ENCODE peak calls at places on chromosomes 4 and X, in nine cellular contexts. One of them, this sample, is unnamed.

GRCh38 chr4:139085141-139085540 is 69.6 kb downstream of the NOCT start:
- DNase-seq in tibial nerve: no peak
- DNase-seq in brain microvascular endothelial cell: no peak
- DNase-seq in GM23248: peak; percentile 57
- DNase-seq in naive thymus-derived CD4-positive, alpha-beta T cell: peak; percentile 12
- DNase-seq in aorta: no peak
- DNase-seq in fibroblast of lung: peak; percentile 16
- DNase-seq in K562: no peak
- DNase-seq in lung: no peak
- DNase-seq in this sample: no peak

GRCh38 chr4:99395595-99396364 is 39.4 kb downstream of the ADH7 start:
- DNase-seq in tibial nerve: no peak
- DNase-seq in brain microvascular endothelial cell: peak; percentile 62
- DNase-seq in GM23248: peak; percentile 68
- DNase-seq in naive thymus-derived CD4-positive, alpha-beta T cell: no peak
- DNase-seq in aorta: no peak
- DNase-seq in fibroblast of lung: peak; percentile 88
- DNase-seq in K562: no peak
- DNase-seq in lung: no peak
- DNase-seq in this sample: no peak

GRCh38 chrX:30060718-30061117 is 154.6 kb upstream of the MAGEB2 start:
- DNase-seq in tibial nerve: no peak
- DNase-seq in brain microvascular endothelial cell: peak; percentile 8
- DNase-seq in GM23248: peak; percentile 16
- DNase-seq in naive thymus-derived CD4-positive, alpha-beta T cell: no peak
- DNase-seq in aorta: no peak
- DNase-seq in fibroblast of lung: peak; percentile 6
- DNase-seq in K562: no peak
- DNase-seq in lung: no peak
- DNase-seq in this sample: no peak

GRCh38 chrX:154805696-154806091 is 409 bp upstream of the MPP1 start:
- DNase-seq in tibial nerve: no peak
- DNase-seq in brain microvascular endothelial cell: no peak
- DNase-seq in GM23248: peak; percentile 50
- DNase-seq in naive thymus-derived CD4-positive, alpha-beta T cell: no peak
- DNase-seq in aorta: no peak
- DNase-seq in fibroblast of lung: peak; percentile 32
- DNase-seq in K562: no peak
- DNase-seq in lung: no peak
- DNase-seq in this sample: no peak

GRCh38 chr4:147740176-147740575 is 8.3 kb downstream of the ARHGAP10 start:
- DNase-seq in tibial nerve: no peak
- DNase-seq in brain microvascular endothelial cell: no peak
- DNase-seq in GM23248: no peak
- DNase-seq in naive thymus-derived CD4-positive, alpha-beta T cell: no peak
- DNase-seq in aorta: no peak
- DNase-seq in fibroblast of lung: peak; percentile 65
- DNase-seq in K562: no peak
- DNase-seq in lung: no peak
- DNase-seq in this sample: no peak

GRCh38 chr4:168059251-168059650 is 33.1 kb upstream of the ANXA10 start:
- DNase-seq in tibial nerve: no peak
- DNase-seq in brain microvascular endothelial cell: no peak
- DNase-seq in GM23248: peak; percentile 53
- DNase-seq in naive thymus-derived CD4-positive, alpha-beta T cell: no peak
- DNase-seq in aorta: no peak
- DNase-seq in fibroblast of lung: peak; percentile 76
- DNase-seq in K562: no peak
- DNase-seq in lung: no peak
- DNase-seq in this sample: no peak

GRCh38 chr4:140266958-140267568 is 106.4 kb upstream of the SCOC start:
- DNase-seq in tibial nerve: no peak
- DNase-seq in brain microvascular endothelial cell: peak; percentile 86
- DNase-seq in GM23248: peak; percentile 34
- DNase-seq in naive thymus-derived CD4-positive, alpha-beta T cell: no peak
- DNase-seq in aorta: no peak
- DNase-seq in fibroblast of lung: peak; percentile 93
- DNase-seq in K562: no peak
- DNase-seq in lung: no peak
- DNase-seq in this sample: no peak

GRCh38 chrX:78650906-78651437 is 8.2 kb downstream of the RTL3 start:
- DNase-seq in tibial nerve: no peak
- DNase-seq in brain microvascular endothelial cell: peak; percentile 23
- DNase-seq in GM23248: peak; percentile 55
- DNase-seq in naive thymus-derived CD4-positive, alpha-beta T cell: peak; percentile 23
- DNase-seq in aorta: no peak
- DNase-seq in fibroblast of lung: peak; percentile 91
- DNase-seq in K562: no peak
- DNase-seq in lung: no peak
- DNase-seq in this sample: no peak

GRCh38 chrX:53320543-53321215 is 39.3 kb upstream of the IQSEC2 start:
- DNase-seq in tibial nerve: no peak
- DNase-seq in brain microvascular endothelial cell: no peak
- DNase-seq in GM23248: peak; percentile 35
- DNase-seq in naive thymus-derived CD4-positive, alpha-beta T cell: peak; percentile 8
- DNase-seq in aorta: no peak
- DNase-seq in fibroblast of lung: no peak
- DNase-seq in K562: peak; percentile 19
- DNase-seq in lung: no peak
- DNase-seq in this sample: no peak

GRCh38 chr4:5789141-5789540 is 78.1 kb downstream of the EVC start:
- DNase-seq in tibial nerve: no peak
- DNase-seq in brain microvascular endothelial cell: no peak
- DNase-seq in GM23248: no peak
- DNase-seq in naive thymus-derived CD4-positive, alpha-beta T cell: no peak
- DNase-seq in aorta: peak; percentile 3
- DNase-seq in fibroblast of lung: no peak
- DNase-seq in K562: no peak
- DNase-seq in lung: no peak
- DNase-seq in this sample: no peak

GRCh38 chrX:41922125-41922521 is 1.2 kb downstream of the CASK start:
- DNase-seq in tibial nerve: peak; percentile 4
- DNase-seq in brain microvascular endothelial cell: peak; percentile 40
- DNase-seq in GM23248: peak; percentile 68
- DNase-seq in naive thymus-derived CD4-positive, alpha-beta T cell: no peak
- DNase-seq in aorta: no peak
- DNase-seq in fibroblast of lung: peak; percentile 39
- DNase-seq in K562: no peak
- DNase-seq in lung: no peak
- DNase-seq in this sample: no peak

GRCh38 chr4:169147217-169147616 is 123.5 kb downstream of the SH3RF1 start:
- DNase-seq in tibial nerve: no peak
- DNase-seq in brain microvascular endothelial cell: no peak
- DNase-seq in GM23248: peak; percentile 48
- DNase-seq in naive thymus-derived CD4-positive, alpha-beta T cell: no peak
- DNase-seq in aorta: no peak
- DNase-seq in fibroblast of lung: peak; percentile 55
- DNase-seq in K562: no peak
- DNase-seq in lung: no peak
- DNase-seq in this sample: no peak

DNA sequence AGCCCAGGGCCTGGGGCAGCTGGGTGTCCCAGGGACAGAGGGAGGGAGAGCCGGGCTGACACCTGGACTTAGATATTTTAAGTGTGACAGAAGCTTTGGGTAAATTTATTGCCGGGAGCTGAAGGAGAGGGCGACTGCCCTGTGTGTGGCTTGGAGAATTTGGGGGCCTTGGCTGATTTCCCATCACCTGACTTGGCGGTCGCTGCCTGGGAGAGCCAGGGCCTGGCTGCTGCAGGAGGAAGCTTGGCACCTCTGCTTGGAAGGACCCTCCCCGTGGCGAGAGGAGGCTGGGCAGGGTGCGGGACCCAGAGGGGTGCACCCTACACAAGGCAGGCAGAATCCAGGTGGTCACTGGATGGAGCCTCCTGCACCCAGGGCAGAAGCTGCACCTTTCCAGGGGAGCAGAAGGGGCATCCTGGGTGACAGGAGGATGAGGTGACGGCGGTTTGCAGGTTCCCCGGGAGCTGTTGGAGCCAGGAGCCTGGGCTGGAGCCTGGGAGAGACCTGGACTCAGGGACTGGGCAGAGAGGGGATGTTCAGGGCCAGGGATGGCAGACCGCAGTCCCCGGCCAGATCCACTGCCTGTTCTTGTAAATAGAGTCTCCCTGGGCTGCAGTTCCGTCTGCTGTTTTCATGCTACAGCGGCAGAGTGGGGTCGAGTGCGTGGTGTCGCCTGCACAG is 72.0 kb downstream of the RGS12 start:
- DNase-seq in tibial nerve: no peak
- DNase-seq in brain microvascular endothelial cell: no peak
- DNase-seq in GM23248: no peak
- DNase-seq in naive thymus-derived CD4-positive, alpha-beta T cell: no peak
- DNase-seq in aorta: no peak
- DNase-seq in fibroblast of lung: no peak
- DNase-seq in K562: no peak
- DNase-seq in lung: peak; percentile 23
- DNase-seq in this sample: no peak
- H3K27ac ChIP-seq in tibial nerve: no peak overlapping the region
- H3K27ac ChIP-seq in brain microvascular endothelial cell: no peak overlapping the region
- H3K27ac ChIP-seq in GM23248: no peak overlapping the region
- H3K27ac ChIP-seq in naive thymus-derived CD4-positive, alpha-beta T cell: no peak overlapping the region
- H3K27ac ChIP-seq in aorta: no peak overlapping the region
- H3K27ac ChIP-seq in fibroblast of lung: no peak overlapping the region
- H3K27ac ChIP-seq in K562: no peak overlapping the region
- H3K27ac ChIP-seq in lung: no peak overlapping the region
- H3K27ac ChIP-seq in this sample: no peak overlapping the region

GRCh38 chrX:35040871-35041270 is 98.3 kb downstream of the FAM47B start:
- DNase-seq in tibial nerve: no peak
- DNase-seq in brain microvascular endothelial cell: no peak
- DNase-seq in GM23248: no peak
- DNase-seq in naive thymus-derived CD4-positive, alpha-beta T cell: no peak
- DNase-seq in aorta: no peak
- DNase-seq in fibroblast of lung: peak; percentile 13
- DNase-seq in K562: no peak
- DNase-seq in lung: no peak
- DNase-seq in this sample: no peak

DNA sequence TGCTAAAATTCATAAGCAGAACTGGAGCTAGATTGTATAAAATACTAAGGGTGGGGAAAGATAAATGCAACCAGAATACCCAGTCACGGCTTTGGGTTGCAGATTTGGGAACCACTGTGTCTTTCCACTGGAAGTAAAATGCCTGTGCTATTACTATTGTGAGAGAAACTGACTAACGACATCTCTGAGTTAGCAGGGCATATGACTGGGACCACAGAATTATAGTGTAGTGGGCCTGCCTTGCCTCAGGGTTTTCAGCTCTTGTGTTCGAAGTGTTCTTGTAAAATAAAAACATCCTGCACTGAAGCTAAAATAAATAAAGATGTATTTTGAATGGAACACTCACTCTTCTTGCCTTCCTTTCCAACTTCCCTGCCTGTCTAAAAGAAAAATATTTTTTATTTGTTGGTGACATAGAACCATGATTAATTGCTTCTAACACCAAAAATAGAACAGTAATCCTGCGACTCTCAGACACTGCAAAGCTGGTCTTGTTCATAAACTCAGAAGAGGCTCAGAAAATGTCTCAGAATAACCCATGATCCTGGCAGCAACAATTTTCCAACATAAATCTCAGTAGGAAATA is 104.1 kb downstream of the FAM47B start:
- DNase-seq in tibial nerve: no peak
- DNase-seq in brain microvascular endothelial cell: no peak
- DNase-seq in GM23248: no peak
- DNase-seq in naive thymus-derived CD4-positive, alpha-beta T cell: no peak
- DNase-seq in aorta: no peak
- DNase-seq in fibroblast of lung: no peak
- DNase-seq in K562: no peak
- DNase-seq in lung: no peak
- DNase-seq in this sample: no peak
- H3K4me3 ChIP-seq in tibial nerve: no peak overlapping the region
- H3K4me3 ChIP-seq in brain microvascular endothelial cell: no peak overlapping the region
- H3K4me3 ChIP-seq in GM23248: no peak overlapping the region
- H3K4me3 ChIP-seq in naive thymus-derived CD4-positive, alpha-beta T cell: no peak overlapping the region
- H3K4me3 ChIP-seq in aorta: no peak overlapping the region
- H3K4me3 ChIP-seq in fibroblast of lung: no peak overlapping the region
- H3K4me3 ChIP-seq in K562: no peak overlapping the region
- H3K4me3 ChIP-seq in lung: no peak overlapping the region
- H3K4me3 ChIP-seq in this sample: no peak overlapping the region

GRCh38 chr4:57020467-57021101 is 41.9 kb downstream of the POLR2B start:
- DNase-seq in tibial nerve: no peak
- DNase-seq in brain microvascular endothelial cell: peak; percentile 69
- DNase-seq in GM23248: peak; percentile 91
- DNase-seq in naive thymus-derived CD4-positive, alpha-beta T cell: no peak
- DNase-seq in aorta: no peak
- DNase-seq in fibroblast of lung: peak; percentile 88
- DNase-seq in K562: no peak
- DNase-seq in lung: no peak
- DNase-seq in this sample: no peak
- H3K27ac ChIP-seq in tibial nerve: no peak overlapping the region
- H3K27ac ChIP-seq in brain microvascular endothelial cell: peak overlapping the region; percentile 47
- H3K27ac ChIP-seq in GM23248: peak overlapping the region; percentile 75
- H3K27ac ChIP-seq in naive thymus-derived CD4-positive, alpha-beta T cell: no peak overlapping the region
- H3K27ac ChIP-seq in aorta: no peak overlapping the region
- H3K27ac ChIP-seq in fibroblast of lung: peak overlapping the region; percentile 7
- H3K27ac ChIP-seq in K562: no peak overlapping the region
- H3K27ac ChIP-seq in lung: no peak overlapping the region
- H3K27ac ChIP-seq in this sample: no peak overlapping the region

DNA sequence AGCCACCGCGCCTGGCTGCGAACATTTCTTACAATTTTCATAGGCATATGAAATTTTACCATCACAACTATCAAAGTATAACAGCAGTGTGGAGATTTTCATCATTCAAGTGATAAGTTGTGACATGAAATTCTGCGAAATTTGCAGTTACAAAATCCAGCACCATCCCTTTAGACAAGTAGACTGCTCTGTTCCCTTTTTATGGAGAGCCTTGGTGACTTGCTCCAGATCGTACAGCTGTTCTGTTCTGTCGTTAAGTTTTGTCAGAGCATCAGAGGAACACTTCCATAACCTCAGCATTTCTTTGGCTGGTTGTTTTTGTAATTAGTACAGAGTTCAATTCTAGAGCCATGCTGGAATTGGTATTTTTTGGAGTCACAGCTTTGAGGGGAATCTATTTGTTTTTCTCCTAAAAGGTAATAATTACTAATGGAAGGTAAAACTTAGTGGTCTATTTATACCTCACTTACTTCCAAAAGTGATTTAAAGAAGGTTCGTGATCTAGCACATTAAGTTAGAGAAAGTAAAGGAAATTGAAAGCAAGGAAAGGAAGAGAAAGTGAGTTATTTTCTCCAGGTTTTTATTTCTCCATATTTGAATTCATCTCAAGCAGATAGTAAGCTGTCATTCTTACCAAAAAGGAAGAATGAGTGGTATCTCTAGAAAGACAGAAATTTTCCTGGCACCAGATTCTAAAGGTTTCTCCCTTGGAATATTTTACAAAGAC is 22.1 kb downstream of the ZRSR2 start:
- DNase-seq in tibial nerve: no peak
- DNase-seq in brain microvascular endothelial cell: no peak
- DNase-seq in GM23248: no peak
- DNase-seq in naive thymus-derived CD4-positive, alpha-beta T cell: no peak
- DNase-seq in aorta: no peak
- DNase-seq in fibroblast of lung: no peak
- DNase-seq in K562: no peak
- DNase-seq in lung: no peak
- DNase-seq in this sample: no peak
- H3K4me3 ChIP-seq in tibial nerve: no peak overlapping the region
- H3K4me3 ChIP-seq in brain microvascular endothelial cell: no peak overlapping the region
- H3K4me3 ChIP-seq in GM23248: no peak overlapping the region
- H3K4me3 ChIP-seq in naive thymus-derived CD4-positive, alpha-beta T cell: no peak overlapping the region
- H3K4me3 ChIP-seq in aorta: no peak overlapping the region
- H3K4me3 ChIP-seq in fibroblast of lung: no peak overlapping the region
- H3K4me3 ChIP-seq in K562: no peak overlapping the region
- H3K4me3 ChIP-seq in lung: no peak overlapping the region
- H3K4me3 ChIP-seq in this sample: no peak overlapping the region